ENCODE peak calls at places on chromosomes 11 and 22, in five cellular contexts. A is IMR-90, Z is body of pancreas, M is stomach, Q is prostate gland. D is an unnamed sample.

GRCh38 chr11:10455637-10456487 is 798 bp downstream of the AMPD3 start:
- DNase-seq in A (peak; percentile 90), Z (no peak), M (peak; percentile 70), Q (peak; percentile 66), D (peak; percentile 72)

GRCh38 chr11:21866781-21867180 is 326.1 kb upstream of the ANO5 start:
- DNase-seq in A (no peak), Z (no peak), M (no peak), Q (no peak), D (no peak)

GRCh38 chr11:62427630-62428233 is 8.9 kb downstream of the SCGB1A1 start:
- DNase-seq in A (peak; percentile 58), Z (no peak), M (no peak), Q (no peak), D (no peak)

GRCh38 chr11:4183410-4184057 is 88.9 kb downstream of the RRM1 start:
- DNase-seq in A (no peak), Z (no peak), M (no peak), Q (no peak), D (no peak)

GRCh38 chr11:68970921-68971636 is 9.7 kb downstream of the MRGPRD start:
- DNase-seq in A (no peak), Z (no peak), M (no peak), Q (no peak), D (no peak)

GRCh38 chr11:74951241-74951640 is 2.2 kb downstream of the SPCS2 start:
- DNase-seq in A (no peak), Z (no peak), M (no peak), Q (no peak), D (no peak)

GRCh38 chr11:75667268-75667830 is 1.5 kb downstream of the MAP6 start:
- DNase-seq in A (no peak), Z (peak; percentile 26), M (peak; percentile 36), Q (peak; percentile 20), D (peak; percentile 52)

GRCh38 chr22:38033522-38034277 is 23.5 kb upstream of the PICK1 start:
- DNase-seq in A (no peak), Z (no peak), M (no peak), Q (no peak), D (no peak)

GRCh38 chr22:31227186-31227585 is 15.1 kb downstream of the LIMK2 start:
- DNase-seq in A (no peak), Z (no peak), M (no peak), Q (no peak), D (no peak)

GRCh38 chr11:84719935-84720577 is 907.1 kb downstream of the DLG2 start:
- DNase-seq in A (no peak), Z (peak; percentile 15), M (no peak), Q (no peak), D (no peak)

DNA sequence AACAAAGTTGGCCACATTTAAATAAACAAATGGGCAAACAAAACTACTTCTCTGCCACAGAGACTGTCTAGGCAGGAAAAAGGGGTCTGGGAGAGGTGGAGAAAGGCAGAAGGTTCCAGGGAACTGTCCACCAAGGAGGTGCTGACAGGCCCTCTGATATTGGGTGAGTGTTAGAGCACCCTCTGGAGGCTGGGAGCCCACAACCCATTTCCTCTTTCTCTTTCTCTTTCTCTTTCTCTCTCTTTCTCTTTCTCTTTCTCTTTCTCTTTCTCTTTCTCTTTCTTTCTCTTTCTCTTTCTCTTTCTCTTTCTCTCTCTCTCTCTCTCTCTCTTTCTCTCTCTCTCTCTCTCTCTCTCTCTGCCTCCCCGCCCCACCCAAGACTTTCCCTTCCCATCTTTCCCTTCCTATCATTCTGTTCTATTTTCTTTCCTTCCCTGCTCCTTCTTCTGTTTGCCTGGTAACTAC is 912.8 kb downstream of the DLG2 start:
- DNase-seq in A (peak; percentile 6), Z (peak; percentile 77), M (peak; percentile 28), Q (peak; percentile 40), D (peak; percentile 71)
- TF ChIP-seq CTCF in A (peak; percentile 36), Z (peak; percentile 25), M (no peak), Q (peak; percentile 41), D (no peak)

GRCh38 chr11:34658071-34659015 is 37.5 kb downstream of the EHF start:
- DNase-seq in A (no peak), Z (no peak), M (no peak), Q (no peak), D (no peak)

GRCh38 chr11:34655335-34656008 is 34.6 kb downstream of the EHF start:
- DNase-seq in A (peak; percentile 97), Z (no peak), M (no peak), Q (no peak), D (no peak)

GRCh38 chr11:34656062-34656720 is 35.3 kb downstream of the EHF start:
- DNase-seq in A (peak; percentile 28), Z (no peak), M (no peak), Q (no peak), D (peak; percentile 27)

GRCh38 chr11:34654491-34655334 is 33.8 kb downstream of the EHF start:
- DNase-seq in A (peak; percentile 66), Z (peak; percentile 71), M (peak; percentile 74), Q (peak; percentile 97), D (no peak)

GRCh38 chr11:34659096-34659733 is 38.3 kb downstream of the EHF start:
- DNase-seq in A (no peak), Z (no peak), M (no peak), Q (no peak), D (no peak)
- TF ChIP-seq POLR2A in A (no peak), Z (no peak), M (no peak), Q (no peak), D (no peak)

DNA sequence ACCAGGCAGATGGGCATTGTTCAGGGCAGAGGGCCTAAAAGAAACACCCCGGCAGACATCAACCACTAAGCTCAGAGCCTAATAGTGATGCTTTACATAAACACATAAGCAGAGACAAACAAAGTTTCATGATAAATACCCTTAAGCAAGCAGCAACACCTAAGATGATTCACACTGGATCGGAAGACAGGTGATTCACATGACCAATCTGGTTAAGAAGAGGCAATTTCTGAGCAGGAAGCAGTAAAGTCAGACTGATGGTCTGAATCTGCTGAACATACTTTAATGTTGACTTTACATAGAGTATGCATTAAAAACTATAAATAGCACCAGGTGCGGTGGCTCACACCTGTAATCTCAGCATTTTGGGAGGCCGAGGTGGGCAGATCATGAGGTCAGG is 56.1 kb downstream of the SYN3 start:
- DNase-seq in A (no peak), Z (no peak), M (no peak), Q (no peak), D (no peak)
- H3K4me1 ChIP-seq in A (no peaks in the 10 kb centered on the region), Z (no peaks in the 10 kb centered on the region), M (peaks cover 4% of the 10 kb centered on the region), Q (no peaks in the 10 kb centered on the region), D (no peaks in the 10 kb centered on the region)

DNA sequence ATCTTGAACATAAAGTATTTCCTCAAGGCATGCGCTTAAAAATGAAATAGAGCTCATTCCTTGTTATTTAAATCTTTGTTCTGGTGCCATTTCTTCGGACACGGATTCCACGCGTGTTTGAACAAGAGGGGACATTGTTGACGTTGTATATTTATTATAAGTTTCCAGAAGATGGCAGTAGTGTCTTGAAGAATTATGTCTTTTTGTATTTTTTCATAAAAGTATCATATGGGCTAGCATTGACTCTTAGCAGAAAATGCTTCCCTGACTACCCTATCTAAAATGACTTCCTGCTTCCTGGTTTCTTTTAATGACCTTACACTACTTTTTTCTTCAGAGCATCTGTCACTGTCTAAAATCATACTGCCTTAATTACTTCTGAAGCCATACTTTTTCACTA is 20.4 kb downstream of the BIRC2 start:
- DNase-seq in A (peak; percentile 23), Z (no peak), M (no peak), Q (no peak), D (no peak)
- TF ChIP-seq CTCF in A (peak; percentile 29), Z (no peak), M (no peak), Q (peak; percentile 26), D (no peak)